ENCODE peak calls at places on chromosome 1, in five cellular contexts. N is stimulated activated CD8-positive, alpha-beta memory T cell treated with anti-CD3 and anti-CD28 coated beads, Interleukin-2, amount 100 ng/mL, for 1 hour; O is neural crest cell; Q is stromal cell of bone marrow; J is effector CD8-positive, alpha-beta T cell. V is an unnamed sample.

GRCh38 chr1:85611856-85612255 is 31.3 kb downstream of the CCN1 start:
- DNase-seq in N (no peak), J (no peak), O (no peak), Q (peak; percentile 95), V (peak; percentile 99)

GRCh38 chr1:209220048-209220524 is 363.4 kb upstream of the CAMK1G start:
- DNase-seq in N (no peak), J (no peak), O (no peak), Q (no peak), V (peak; percentile 18)

GRCh38 chr1:209094384-209094783 is 489.1 kb upstream of the CAMK1G start:
- DNase-seq in N (no peak), O (no peak), Q (no peak), J (no peak), V (no peak)

GRCh38 chr1:25692560-25692959 is 76.0 kb downstream of the MAN1C1 start:
- DNase-seq in Q (no peak), J (no peak), O (peak; percentile 50), N (no peak), V (no peak)

GRCh38 chr1:236128646-236129178 is 13.6 kb upstream of the GPR137B start:
- DNase-seq in J (no peak), N (no peak), O (no peak), Q (no peak), V (no peak)

GRCh38 chr1:74652711-74653131 is 20.9 kb downstream of the ERICH3 start:
- DNase-seq in N (no peak), Q (peak; percentile 69), J (no peak), O (no peak), V (peak; percentile 90)

GRCh38 chr1:174988986-174989385 is 10.8 kb upstream of the CACYBP start:
- DNase-seq in J (no peak), Q (no peak), O (no peak), N (no peak), V (no peak)

GRCh38 chr1:230091473-230092231 is 24.6 kb downstream of the GALNT2 start:
- DNase-seq in J (no peak), O (no peak), Q (no peak), N (no peak), V (no peak)

GRCh38 chr1:153683853-153684252 is 5.4 kb downstream of the NPR1 start:
- DNase-seq in O (no peak), J (no peak), N (no peak), Q (no peak), V (no peak)

GRCh38 chr1:164337885-164338284 is 221.1 kb upstream of the PBX1 start:
- DNase-seq in J (no peak), N (no peak), Q (no peak), O (no peak), V (no peak)